ENCODE peak calls at places on chromosomes 13 and 19, in six cellular contexts. One of them, this sample, is unnamed.

GRCh38 chr13:33710924-33711323 is 107.0 kb upstream of the RFC3 start:
- DNase-seq in activated T-cell treated with anti-CD3 and anti-CD28 coated beads, Interleukin-2, amount 50 U/mL, for 24 hours: no peak
- DNase-seq in uterus: no peak
- DNase-seq in stimulated activated CD4-positive, alpha-beta T cell treated with anti-CD3 and anti-CD28 coated beads, Interleukin-4, amount 100 ng/mL, for 24 hours: no peak
- DNase-seq in foreskin keratinocyte: no peak
- DNase-seq in spleen: no peak
- DNase-seq in this sample: no peak

GRCh38 chr19:1261863-1262686 is 7.1 kb upstream of the CIRBP start:
- DNase-seq in activated T-cell treated with anti-CD3 and anti-CD28 coated beads, Interleukin-2, amount 50 U/mL, for 24 hours: no peak
- DNase-seq in uterus: peak
- DNase-seq in stimulated activated CD4-positive, alpha-beta T cell treated with anti-CD3 and anti-CD28 coated beads, Interleukin-4, amount 100 ng/mL, for 24 hours: no peak
- DNase-seq in foreskin keratinocyte: no peak
- DNase-seq in spleen: peak
- DNase-seq in this sample: no peak

GRCh38 chr13:104011505-104012270 is 945.5 kb upstream of the SLC10A2 start:
- DNase-seq in activated T-cell treated with anti-CD3 and anti-CD28 coated beads, Interleukin-2, amount 50 U/mL, for 24 hours: no peak
- DNase-seq in uterus: no peak
- DNase-seq in stimulated activated CD4-positive, alpha-beta T cell treated with anti-CD3 and anti-CD28 coated beads, Interleukin-4, amount 100 ng/mL, for 24 hours: no peak
- DNase-seq in foreskin keratinocyte: no peak
- DNase-seq in spleen: no peak
- DNase-seq in this sample: peak

GRCh38 chr19:31264379-31264778 is 84.9 kb downstream of the TSHZ3 start:
- DNase-seq in activated T-cell treated with anti-CD3 and anti-CD28 coated beads, Interleukin-2, amount 50 U/mL, for 24 hours: no peak
- DNase-seq in uterus: peak
- DNase-seq in stimulated activated CD4-positive, alpha-beta T cell treated with anti-CD3 and anti-CD28 coated beads, Interleukin-4, amount 100 ng/mL, for 24 hours: no peak
- DNase-seq in foreskin keratinocyte: no peak
- DNase-seq in spleen: peak
- DNase-seq in this sample: no peak

GRCh38 chr13:103033999-103034398 is 32.2 kb downstream of the SLC10A2 start:
- DNase-seq in activated T-cell treated with anti-CD3 and anti-CD28 coated beads, Interleukin-2, amount 50 U/mL, for 24 hours: no peak
- DNase-seq in uterus: no peak
- DNase-seq in stimulated activated CD4-positive, alpha-beta T cell treated with anti-CD3 and anti-CD28 coated beads, Interleukin-4, amount 100 ng/mL, for 24 hours: no peak
- DNase-seq in foreskin keratinocyte: no peak
- DNase-seq in spleen: no peak
- DNase-seq in this sample: no peak

GRCh38 chr13:24053505-24054251 is 106.8 kb upstream of the SPATA13 start:
- DNase-seq in activated T-cell treated with anti-CD3 and anti-CD28 coated beads, Interleukin-2, amount 50 U/mL, for 24 hours: peak
- DNase-seq in uterus: peak
- DNase-seq in stimulated activated CD4-positive, alpha-beta T cell treated with anti-CD3 and anti-CD28 coated beads, Interleukin-4, amount 100 ng/mL, for 24 hours: peak
- DNase-seq in foreskin keratinocyte: peak
- DNase-seq in spleen: no peak
- DNase-seq in this sample: peak

GRCh38 chr13:98050041-98050466 is 92.8 kb upstream of the FARP1 start:
- DNase-seq in activated T-cell treated with anti-CD3 and anti-CD28 coated beads, Interleukin-2, amount 50 U/mL, for 24 hours: no peak
- DNase-seq in uterus: no peak
- DNase-seq in stimulated activated CD4-positive, alpha-beta T cell treated with anti-CD3 and anti-CD28 coated beads, Interleukin-4, amount 100 ng/mL, for 24 hours: no peak
- DNase-seq in foreskin keratinocyte: no peak
- DNase-seq in spleen: no peak
- DNase-seq in this sample: no peak

GRCh38 chr19:57099199-57099661 is 20.6 kb upstream of the USP29 start:
- DNase-seq in activated T-cell treated with anti-CD3 and anti-CD28 coated beads, Interleukin-2, amount 50 U/mL, for 24 hours: peak
- DNase-seq in uterus: peak
- DNase-seq in stimulated activated CD4-positive, alpha-beta T cell treated with anti-CD3 and anti-CD28 coated beads, Interleukin-4, amount 100 ng/mL, for 24 hours: peak
- DNase-seq in foreskin keratinocyte: peak
- DNase-seq in spleen: peak
- DNase-seq in this sample: peak

GRCh38 chr19:610801-611505 is 21.3 kb downstream of the HCN2 start:
- DNase-seq in activated T-cell treated with anti-CD3 and anti-CD28 coated beads, Interleukin-2, amount 50 U/mL, for 24 hours: peak
- DNase-seq in uterus: peak
- DNase-seq in stimulated activated CD4-positive, alpha-beta T cell treated with anti-CD3 and anti-CD28 coated beads, Interleukin-4, amount 100 ng/mL, for 24 hours: peak
- DNase-seq in foreskin keratinocyte: no peak
- DNase-seq in spleen: peak
- DNase-seq in this sample: peak